ENCODE peak calls at places on chromosomes 7 and 10, in ten cellular contexts. H, Q, X, P, J, D, O, T, A and K are unnamed samples.

GRCh38 chr7:34060548-34060947 is 155.2 kb downstream of the BMPER start:
- DNase-seq in H (no peak), Q (no peak), X (no peak), P (no peak), J (peak), D (peak), O (no peak), T (peak), A (no peak), K (peak)

GRCh38 chr7:74134117-74134539 is 40.0 kb upstream of the EIF4H start:
- DNase-seq in H (no peak), Q (no peak), X (no peak), P (no peak), J (no peak), D (peak), O (no peak), T (peak), A (no peak), K (peak)

GRCh38 chr10:29998142-29998808 is 61.1 kb downstream of the JCAD start:
- DNase-seq in H (peak), Q (peak), X (peak), P (peak), J (peak), D (peak), O (peak), T (peak), A (peak), K (peak)

GRCh38 chr7:24912874-24913514 is 67.0 kb downstream of the OSBPL3 start:
- DNase-seq in H (no peak), Q (no peak), X (no peak), P (no peak), J (no peak), D (no peak), O (no peak), T (no peak), A (no peak), K (no peak)

GRCh38 chr7:96734343-96734742 is 24.7 kb upstream of the SEM1 start:
- DNase-seq in H (no peak), Q (no peak), X (no peak), P (no peak), J (no peak), D (no peak), O (no peak), T (no peak), A (no peak), K (no peak)

GRCh38 chr10:132711618-132712051 is 74.3 kb downstream of the NKX6-2 start:
- DNase-seq in H (peak), Q (no peak), X (peak), P (no peak), J (no peak), D (no peak), O (no peak), T (no peak), A (peak), K (no peak)

GRCh38 chr7:52309631-52310030 is 725.8 kb upstream of the POM121L12 start:
- DNase-seq in H (no peak), Q (no peak), X (no peak), P (no peak), J (no peak), D (no peak), O (no peak), T (no peak), A (no peak), K (no peak)

GRCh38 chr7:28643369-28644340 is 231.3 kb downstream of the CREB5 start:
- DNase-seq in H (no peak), Q (no peak), X (no peak), P (peak), J (no peak), D (no peak), O (no peak), T (no peak), A (no peak), K (no peak)

GRCh38 chr10:92689663-92690210 is at the start of gene HHEX:
- DNase-seq in H (peak), Q (peak), X (peak), P (peak), J (peak), D (peak), O (peak), T (peak), A (peak), K (peak)

GRCh38 chr7:33837356-33837851 is 67.9 kb upstream of the BMPER start:
- DNase-seq in H (no peak), Q (no peak), X (no peak), P (no peak), J (no peak), D (peak), O (no peak), T (no peak), A (no peak), K (no peak)

GRCh38 chr7:45146531-45147379 is 10.8 kb upstream of the RAMP3 start:
- DNase-seq in H (peak), Q (no peak), X (peak), P (peak), J (no peak), D (no peak), O (no peak), T (no peak), A (no peak), K (no peak)

GRCh38 chr10:101725843-101726242 is 30.9 kb upstream of the FBXW4 start:
- DNase-seq in H (no peak), Q (no peak), X (no peak), P (no peak), J (no peak), D (no peak), O (no peak), T (no peak), A (no peak), K (no peak)

GRCh38 chr7:44331682-44332081 is 6.3 kb upstream of the CAMK2B start:
- DNase-seq in H (no peak), Q (no peak), X (no peak), P (no peak), J (no peak), D (no peak), O (no peak), T (no peak), A (no peak), K (no peak)

GRCh38 chr7:135979674-135980660 is 2.8 kb upstream of the MTPN start:
- DNase-seq in H (no peak), Q (no peak), X (no peak), P (no peak), J (no peak), D (peak), O (no peak), T (peak), A (no peak), K (peak)

GRCh38 chr7:148367701-148368475 is 222.7 kb upstream of the C7orf33 start:
- DNase-seq in H (no peak), Q (no peak), X (no peak), P (no peak), J (no peak), D (no peak), O (no peak), T (no peak), A (no peak), K (no peak)

GRCh38 chr7:139567647-139568345 is 44.3 kb downstream of the CLEC2L start:
- DNase-seq in H (peak), Q (no peak), X (no peak), P (no peak), J (no peak), D (no peak), O (no peak), T (no peak), A (no peak), K (no peak)

GRCh38 chr7:131188367-131189339 is 139.0 kb upstream of the MKLN1 start:
- DNase-seq in H (no peak), Q (peak), X (no peak), P (no peak), J (peak), D (peak), O (peak), T (peak), A (no peak), K (peak)

GRCh38 chr10:3159160-3159559 is 13.4 kb downstream of the PITRM1 start:
- DNase-seq in H (no peak), Q (no peak), X (no peak), P (no peak), J (no peak), D (no peak), O (no peak), T (no peak), A (no peak), K (no peak)

GRCh38 chr10:69952801-69953200 is 99.8 kb upstream of the MACROH2A2 start:
- DNase-seq in H (no peak), Q (no peak), X (no peak), P (no peak), J (no peak), D (no peak), O (no peak), T (no peak), A (no peak), K (no peak)

GRCh38 chr10:124370426-124370825 is 48.3 kb downstream of the OAT start:
- DNase-seq in H (no peak), Q (no peak), X (no peak), P (no peak), J (no peak), D (no peak), O (no peak), T (no peak), A (no peak), K (no peak)

GRCh38 chr7:103843689-103844480 is 145.6 kb downstream of the RELN start:
- DNase-seq in H (no peak), Q (no peak), X (no peak), P (no peak), J (no peak), D (no peak), O (no peak), T (no peak), A (no peak), K (no peak)

GRCh38 chr10:26579256-26580063 is 118.0 kb upstream of the PDSS1 start:
- DNase-seq in H (no peak), Q (no peak), X (no peak), P (peak), J (no peak), D (no peak), O (no peak), T (no peak), A (no peak), K (no peak)

GRCh38 chr10:97531401-97531985 is 32.8 kb downstream of the UBTD1 start:
- DNase-seq in H (no peak), Q (no peak), X (no peak), P (peak), J (no peak), D (peak), O (no peak), T (no peak), A (no peak), K (peak)

GRCh38 chr7:31343516-31344305 is 3.2 kb upstream of the NEUROD6 start:
- DNase-seq in H (no peak), Q (no peak), X (no peak), P (no peak), J (no peak), D (no peak), O (no peak), T (no peak), A (no peak), K (no peak)
- H3K27ac ChIP-seq in H (no peak), Q (no peak), X (no peak), P (no peak), J (no peak), D (no peak), O (no peak), T (no peak), A (no peak), K (no peak)

DNA sequence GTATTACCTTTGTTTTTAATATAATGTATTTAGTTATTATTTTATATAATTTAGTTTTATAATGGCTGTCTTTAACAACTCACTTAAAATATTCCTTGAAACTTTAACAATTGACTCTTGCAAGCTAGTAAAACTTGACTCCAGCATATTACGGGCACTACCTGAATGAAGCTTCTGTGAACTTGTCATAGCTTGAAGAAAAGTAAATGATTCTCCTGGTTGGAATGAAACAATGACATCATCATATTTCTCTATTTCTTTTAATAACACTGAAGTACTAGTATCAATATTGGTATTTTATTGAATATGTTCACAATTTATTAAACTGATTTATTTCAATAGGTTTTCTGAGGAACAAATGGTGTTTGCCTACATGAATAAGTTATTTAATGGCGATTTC is 128.4 kb upstream of the PHF14 start:
- DNase-seq in H (no peak), Q (no peak), X (no peak), P (no peak), J (no peak), D (no peak), O (no peak), T (peak), A (no peak), K (no peak)
- H3K27ac ChIP-seq in H (no peak), Q (no peak), X (no peak), P (no peak), J (no peak), D (no peak), O (no peak), T (no peak), A (no peak), K (no peak)

GRCh38 chr7:50265968-50266694 is 38.4 kb upstream of the IKZF1 start:
- DNase-seq in H (no peak), Q (no peak), X (no peak), P (no peak), J (no peak), D (no peak), O (no peak), T (no peak), A (no peak), K (no peak)
- H3K27ac ChIP-seq in H (peak), Q (peak), X (no peak), P (no peak), J (no peak), D (no peak), O (no peak), T (no peak), A (no peak), K (no peak)

DNA sequence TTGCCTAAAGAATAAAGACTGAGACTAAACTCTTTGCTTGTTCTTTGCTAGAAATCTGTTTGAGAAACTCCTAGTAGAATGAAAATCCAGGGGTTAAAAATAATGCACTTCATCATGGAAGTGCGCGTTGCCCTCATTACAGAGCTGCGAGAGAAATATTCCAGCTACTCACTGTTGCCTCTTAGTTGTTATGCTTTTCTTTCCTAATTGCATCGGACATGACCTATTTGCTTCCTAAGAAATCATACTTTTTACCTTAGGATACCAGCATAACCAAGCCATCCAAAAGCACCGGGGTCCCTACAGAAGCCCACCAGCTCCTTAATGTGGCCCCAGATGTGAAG is 643 bp downstream of the THSD7A start:
- DNase-seq in H (no peak), Q (no peak), X (no peak), P (no peak), J (no peak), D (peak), O (no peak), T (no peak), A (no peak), K (peak)
- H3K27ac ChIP-seq in H (peak), Q (no peak), X (no peak), P (no peak), J (peak), D (no peak), O (no peak), T (no peak), A (peak), K (no peak)